ENCODE peak calls at places on chromosomes 13 and 19, in five cellular contexts. One of them, this sample, is unnamed.

GRCh38 chr13:25232937-25233515 is 54.3 kb downstream of the MTMR6 start:
- DNase-seq in A549: peak; percentile 41
- DNase-seq in left lung: no peak
- DNase-seq in naive thymus-derived CD4-positive, alpha-beta T cell: no peak
- DNase-seq in GM23248: peak; percentile 56
- DNase-seq in this sample: no peak

GRCh38 chr19:16825312-16826168 is 3.7 kb upstream of the SIN3B start:
- DNase-seq in GM23248: peak; percentile 68
- DNase-seq in A549: no peak
- DNase-seq in naive thymus-derived CD4-positive, alpha-beta T cell: no peak
- DNase-seq in left lung: peak; percentile 43
- DNase-seq in this sample: no peak

GRCh38 chr19:53558404-53558803 is 20.5 kb downstream of the ZNF331 start:
- DNase-seq in left lung: no peak
- DNase-seq in A549: no peak
- DNase-seq in naive thymus-derived CD4-positive, alpha-beta T cell: no peak
- DNase-seq in GM23248: no peak
- DNase-seq in this sample: no peak

GRCh38 chr13:93244141-93244917 is 17.7 kb downstream of the GPC6 start:
- DNase-seq in A549: no peak
- DNase-seq in left lung: no peak
- DNase-seq in naive thymus-derived CD4-positive, alpha-beta T cell: no peak
- DNase-seq in GM23248: peak; percentile 81
- DNase-seq in this sample: no peak

GRCh38 chr13:23578411-23579071 is 8.3 kb downstream of the TNFRSF19 start:
- DNase-seq in left lung: peak; percentile 86
- DNase-seq in naive thymus-derived CD4-positive, alpha-beta T cell: peak; percentile 50
- DNase-seq in GM23248: peak; percentile 88
- DNase-seq in A549: peak; percentile 59
- DNase-seq in this sample: peak; percentile 48

GRCh38 chr19:46674416-46675178 is 13.6 kb upstream of the DACT3 start:
- DNase-seq in left lung: no peak
- DNase-seq in A549: peak; percentile 61
- DNase-seq in GM23248: no peak
- DNase-seq in naive thymus-derived CD4-positive, alpha-beta T cell: no peak
- DNase-seq in this sample: no peak

GRCh38 chr19:45632468-45633196 is 6.6 kb downstream of the EML2 start:
- DNase-seq in A549: peak; percentile 91
- DNase-seq in GM23248: peak; percentile 95
- DNase-seq in naive thymus-derived CD4-positive, alpha-beta T cell: no peak
- DNase-seq in left lung: peak; percentile 79
- DNase-seq in this sample: peak; percentile 26

GRCh38 chr19:3065675-3066357 is 3.5 kb upstream of the TLE5 start:
- DNase-seq in GM23248: no peak
- DNase-seq in naive thymus-derived CD4-positive, alpha-beta T cell: no peak
- DNase-seq in left lung: no peak
- DNase-seq in A549: no peak
- DNase-seq in this sample: no peak

GRCh38 chr13:43085545-43085944 is 62.2 kb downstream of the DNAJC15 start:
- DNase-seq in GM23248: peak; percentile 54
- DNase-seq in naive thymus-derived CD4-positive, alpha-beta T cell: no peak
- DNase-seq in A549: peak; percentile 20
- DNase-seq in left lung: no peak
- DNase-seq in this sample: no peak

GRCh38 chr19:19758164-19758563 is 25.3 kb upstream of the ZNF14 start:
- DNase-seq in naive thymus-derived CD4-positive, alpha-beta T cell: no peak
- DNase-seq in left lung: no peak
- DNase-seq in GM23248: no peak
- DNase-seq in A549: no peak
- DNase-seq in this sample: no peak

GRCh38 chr13:21058361-21058760 is 3.0 kb downstream of the LATS2 start:
- DNase-seq in naive thymus-derived CD4-positive, alpha-beta T cell: no peak
- DNase-seq in A549: no peak
- DNase-seq in left lung: no peak
- DNase-seq in GM23248: peak; percentile 47
- DNase-seq in this sample: no peak

GRCh38 chr13:114089751-114090400 is 42.5 kb downstream of the RASA3 start:
- DNase-seq in A549: no peak
- DNase-seq in left lung: peak; percentile 7
- DNase-seq in GM23248: no peak
- DNase-seq in naive thymus-derived CD4-positive, alpha-beta T cell: no peak
- DNase-seq in this sample: no peak

GRCh38 chr19:22523940-22524339 is 101.8 kb upstream of the ZNF98 start:
- DNase-seq in GM23248: no peak
- DNase-seq in left lung: no peak
- DNase-seq in naive thymus-derived CD4-positive, alpha-beta T cell: no peak
- DNase-seq in A549: no peak
- DNase-seq in this sample: no peak

GRCh38 chr13:19158006-19158405 is 23.6 kb downstream of the TUBA3C start:
- DNase-seq in A549: no peak
- DNase-seq in naive thymus-derived CD4-positive, alpha-beta T cell: no peak
- DNase-seq in GM23248: no peak
- DNase-seq in left lung: no peak
- DNase-seq in this sample: no peak

GRCh38 chr19:342801-343421 is 1.7 kb downstream of the MIER2 start:
- DNase-seq in GM23248: peak; percentile 94
- DNase-seq in A549: no peak
- DNase-seq in left lung: peak; percentile 83
- DNase-seq in naive thymus-derived CD4-positive, alpha-beta T cell: no peak
- DNase-seq in this sample: no peak

GRCh38 chr19:38669532-38669931 is 22.1 kb downstream of the ACTN4 start:
- DNase-seq in GM23248: no peak
- DNase-seq in left lung: no peak
- DNase-seq in A549: no peak
- DNase-seq in naive thymus-derived CD4-positive, alpha-beta T cell: no peak
- DNase-seq in this sample: no peak

GRCh38 chr19:13118424-13119193 is 545 bp downstream of the NACC1 start:
- DNase-seq in naive thymus-derived CD4-positive, alpha-beta T cell: peak; percentile 46
- DNase-seq in GM23248: peak; percentile 59
- DNase-seq in left lung: peak; percentile 81
- DNase-seq in A549: peak; percentile 47
- DNase-seq in this sample: no peak

GRCh38 chr19:13054605-13055212 is 47.9 kb downstream of the LYL1 start:
- DNase-seq in naive thymus-derived CD4-positive, alpha-beta T cell: no peak
- DNase-seq in GM23248: peak; percentile 87
- DNase-seq in left lung: no peak
- DNase-seq in A549: no peak
- DNase-seq in this sample: no peak

GRCh38 chr13:104984296-104984818 is 1551.1 kb downstream of the EFNB2 start:
- DNase-seq in left lung: no peak
- DNase-seq in GM23248: no peak
- DNase-seq in naive thymus-derived CD4-positive, alpha-beta T cell: no peak
- DNase-seq in A549: no peak
- DNase-seq in this sample: no peak

GRCh38 chr13:48653074-48654054 is at the start of gene CYSLTR2:
- DNase-seq in GM23248: peak; percentile 57
- DNase-seq in naive thymus-derived CD4-positive, alpha-beta T cell: peak; percentile 81
- DNase-seq in A549: peak; percentile 2
- DNase-seq in left lung: no peak
- DNase-seq in this sample: peak; percentile 21

GRCh38 chr13:36275190-36276002 is 22.2 kb downstream of the CCDC169 start:
- DNase-seq in GM23248: peak; percentile 83
- DNase-seq in left lung: no peak
- DNase-seq in naive thymus-derived CD4-positive, alpha-beta T cell: no peak
- DNase-seq in A549: peak; percentile 46
- DNase-seq in this sample: no peak

GRCh38 chr19:10109528-10109927 is 2.0 kb upstream of the P2RY11 start:
- DNase-seq in GM23248: no peak
- DNase-seq in naive thymus-derived CD4-positive, alpha-beta T cell: no peak
- DNase-seq in A549: no peak
- DNase-seq in left lung: no peak
- DNase-seq in this sample: no peak
- H3K4me1 ChIP-seq in GM23248: peaks cover 16% of the 10 kb centered on the region
- H3K4me1 ChIP-seq in naive thymus-derived CD4-positive, alpha-beta T cell: peaks cover 45% of the 10 kb centered on the region
- H3K4me1 ChIP-seq in A549: peaks cover 33% of the 10 kb centered on the region
- H3K4me1 ChIP-seq in left lung: peaks cover 11% of the 10 kb centered on the region
- H3K4me1 ChIP-seq in this sample: peaks cover 62% of the 10 kb centered on the region

DNA sequence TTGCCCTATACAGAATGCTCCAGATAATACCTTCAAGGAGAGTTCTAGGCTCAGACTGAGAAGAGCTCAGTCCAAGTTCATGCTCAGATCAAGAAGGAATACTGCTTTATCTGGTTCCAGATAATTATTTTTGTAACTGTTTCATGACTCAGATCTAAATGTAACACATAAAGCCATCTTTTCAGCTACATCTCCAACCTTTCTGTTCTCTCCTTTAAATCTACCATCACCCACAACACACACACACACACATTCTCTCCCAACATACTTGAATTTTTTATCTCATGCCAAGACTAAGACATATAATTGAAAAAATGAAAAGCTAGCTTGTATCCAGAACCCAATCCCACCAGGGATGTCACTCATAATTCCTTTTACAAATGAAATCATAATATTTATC is 7.6 kb downstream of the KATNAL1 start:
- DNase-seq in naive thymus-derived CD4-positive, alpha-beta T cell: no peak
- DNase-seq in left lung: no peak
- DNase-seq in A549: no peak
- DNase-seq in GM23248: peak; percentile 42
- DNase-seq in this sample: no peak
- H3K4me1 ChIP-seq in naive thymus-derived CD4-positive, alpha-beta T cell: no peaks in the 10 kb centered on the region
- H3K4me1 ChIP-seq in left lung: no peaks in the 10 kb centered on the region
- H3K4me1 ChIP-seq in A549: peaks cover 19% of the 10 kb centered on the region
- H3K4me1 ChIP-seq in GM23248: peaks cover 61% of the 10 kb centered on the region
- H3K4me1 ChIP-seq in this sample: no peaks in the 10 kb centered on the region

GRCh38 chr13:44688652-44689051 is 112.5 kb upstream of the TSC22D1 start:
- DNase-seq in A549: no peak
- DNase-seq in GM23248: no peak
- DNase-seq in left lung: no peak
- DNase-seq in naive thymus-derived CD4-positive, alpha-beta T cell: no peak
- DNase-seq in this sample: no peak
- H3K4me1 ChIP-seq in A549: no peaks in the 10 kb centered on the region
- H3K4me1 ChIP-seq in GM23248: peaks cover 5% of the 10 kb centered on the region
- H3K4me1 ChIP-seq in left lung: no peaks in the 10 kb centered on the region
- H3K4me1 ChIP-seq in naive thymus-derived CD4-positive, alpha-beta T cell: no peaks in the 10 kb centered on the region
- H3K4me1 ChIP-seq in this sample: no peaks in the 10 kb centered on the region

GRCh38 chr13:44312131-44312530 is 61.5 kb upstream of the SERP2 start:
- DNase-seq in GM23248: no peak
- DNase-seq in left lung: no peak
- DNase-seq in A549: no peak
- DNase-seq in naive thymus-derived CD4-positive, alpha-beta T cell: no peak
- DNase-seq in this sample: no peak
- H3K4me1 ChIP-seq in GM23248: peaks cover 24% of the 10 kb centered on the region
- H3K4me1 ChIP-seq in left lung: no peaks in the 10 kb centered on the region
- H3K4me1 ChIP-seq in A549: peaks cover 71% of the 10 kb centered on the region
- H3K4me1 ChIP-seq in naive thymus-derived CD4-positive, alpha-beta T cell: no peaks in the 10 kb centered on the region
- H3K4me1 ChIP-seq in this sample: no peaks in the 10 kb centered on the region

GRCh38 chr19:14514215-14514871 is 3.9 kb downstream of the DNAJB1 start:
- DNase-seq in A549: no peak
- DNase-seq in naive thymus-derived CD4-positive, alpha-beta T cell: no peak
- DNase-seq in GM23248: no peak
- DNase-seq in left lung: no peak
- DNase-seq in this sample: no peak
- H3K4me1 ChIP-seq in A549: peaks cover 60% of the 10 kb centered on the region
- H3K4me1 ChIP-seq in naive thymus-derived CD4-positive, alpha-beta T cell: peaks cover 29% of the 10 kb centered on the region
- H3K4me1 ChIP-seq in GM23248: peaks cover 33% of the 10 kb centered on the region
- H3K4me1 ChIP-seq in left lung: peaks cover 11% of the 10 kb centered on the region
- H3K4me1 ChIP-seq in this sample: peaks cover 21% of the 10 kb centered on the region

GRCh38 chr19:10237702-10238101 is 6.6 kb upstream of the S1PR2 start:
- DNase-seq in naive thymus-derived CD4-positive, alpha-beta T cell: no peak
- DNase-seq in GM23248: no peak
- DNase-seq in left lung: no peak
- DNase-seq in A549: peak; percentile 36
- DNase-seq in this sample: no peak
- H3K4me1 ChIP-seq in naive thymus-derived CD4-positive, alpha-beta T cell: peaks cover 14% of the 10 kb centered on the region
- H3K4me1 ChIP-seq in GM23248: peaks cover 10% of the 10 kb centered on the region
- H3K4me1 ChIP-seq in left lung: peaks cover 20% of the 10 kb centered on the region
- H3K4me1 ChIP-seq in A549: peaks cover 11% of the 10 kb centered on the region
- H3K4me1 ChIP-seq in this sample: peaks cover 14% of the 10 kb centered on the region

GRCh38 chr19:50239916-50240585 is 36.6 kb downstream of the MYH14 start:
- DNase-seq in GM23248: no peak
- DNase-seq in A549: no peak
- DNase-seq in left lung: no peak
- DNase-seq in naive thymus-derived CD4-positive, alpha-beta T cell: no peak
- DNase-seq in this sample: no peak

GRCh38 chr19:50248826-50249225 is 45.4 kb downstream of the MYH14 start:
- DNase-seq in GM23248: no peak
- DNase-seq in naive thymus-derived CD4-positive, alpha-beta T cell: no peak
- DNase-seq in A549: no peak
- DNase-seq in left lung: no peak
- DNase-seq in this sample: no peak

GRCh38 chr19:50248413-50248812 is 45.0 kb downstream of the MYH14 start:
- DNase-seq in naive thymus-derived CD4-positive, alpha-beta T cell: no peak
- DNase-seq in left lung: no peak
- DNase-seq in GM23248: no peak
- DNase-seq in A549: no peak
- DNase-seq in this sample: no peak

GRCh38 chr19:50242586-50242985 is 39.2 kb downstream of the MYH14 start:
- DNase-seq in naive thymus-derived CD4-positive, alpha-beta T cell: no peak
- DNase-seq in GM23248: peak; percentile 49
- DNase-seq in left lung: no peak
- DNase-seq in A549: no peak
- DNase-seq in this sample: no peak

GRCh38 chr19:50244695-50245094 is 41.3 kb downstream of the MYH14 start:
- DNase-seq in A549: no peak
- DNase-seq in naive thymus-derived CD4-positive, alpha-beta T cell: no peak
- DNase-seq in left lung: no peak
- DNase-seq in GM23248: no peak
- DNase-seq in this sample: no peak
- H3K4me1 ChIP-seq in A549: peaks cover 4% of the 10 kb centered on the region
- H3K4me1 ChIP-seq in naive thymus-derived CD4-positive, alpha-beta T cell: no peaks in the 10 kb centered on the region
- H3K4me1 ChIP-seq in left lung: no peaks in the 10 kb centered on the region
- H3K4me1 ChIP-seq in GM23248: no peaks in the 10 kb centered on the region
- H3K4me1 ChIP-seq in this sample: no peaks in the 10 kb centered on the region

This sample was measured in effector memory CD4-positive, alpha-beta T cell.